ENCODE peak calls at places on chromosomes 6 and 20, in six cellular contexts. V is progenitor cell of endocrine pancreas, M is NCI-H774, Z is GM18507, D is cardiac fibroblast, X is adipocyte. L is an unnamed sample.

GRCh38 chr20:36093025-36093803 is 61.3 kb upstream of the EPB41L1 start:
- DNase-seq in V (no peak), M (peak), Z (no peak), D (peak), X (peak), L (no peak)

GRCh38 chr6:36052092-36052491 is 24.5 kb downstream of the MAPK14 start:
- DNase-seq in V (no peak), M (no peak), Z (no peak), D (peak), X (no peak), L (no peak)

GRCh38 chr20:47620808-47621805 is 119.4 kb downstream of the NCOA3 start:
- DNase-seq in V (no peak), M (peak), Z (no peak), D (peak), X (peak), L (peak)

GRCh38 chr6:133432021-133432989 is 191.1 kb downstream of the EYA4 start:
- DNase-seq in V (no peak), M (peak), Z (no peak), D (no peak), X (no peak), L (no peak)

GRCh38 chr6:128848169-128848935 is 34.6 kb upstream of the LAMA2 start:
- DNase-seq in V (no peak), M (no peak), Z (no peak), D (peak), X (no peak), L (no peak)

GRCh38 chr20:1800777-1801176 is 94.4 kb upstream of the SIRPA start:
- DNase-seq in V (no peak), M (no peak), Z (no peak), D (peak), X (peak), L (peak)

GRCh38 chr20:63225082-63225454 is 9.1 kb upstream of the YTHDF1 start:
- DNase-seq in V (no peak), M (no peak), Z (no peak), D (no peak), X (no peak), L (no peak)

GRCh38 chr6:128731249-128732165 is 151.4 kb upstream of the LAMA2 start:
- DNase-seq in V (no peak), M (peak), Z (no peak), D (peak), X (peak), L (peak)

GRCh38 chr20:20561841-20562240 is 150.6 kb downstream of the RALGAPA2 start:
- DNase-seq in V (no peak), M (no peak), Z (no peak), D (no peak), X (no peak), L (no peak)

GRCh38 chr6:166691199-166691598 is 64.1 kb upstream of the RPS6KA2 start:
- DNase-seq in V (no peak), M (no peak), Z (no peak), D (peak), X (peak), L (no peak)

GRCh38 chr6:53321701-53322100 is 27.0 kb downstream of the ELOVL5 start:
- DNase-seq in V (no peak), M (no peak), Z (no peak), D (no peak), X (no peak), L (no peak)

GRCh38 chr6:170046786-170047626 is 243.9 kb downstream of the DLL1 start:
- DNase-seq in V (no peak), M (no peak), Z (no peak), D (no peak), X (no peak), L (no peak)

GRCh38 chr20:61804896-61805295 is 260.8 kb downstream of the TAF4 start:
- DNase-seq in V (no peak), M (no peak), Z (no peak), D (no peak), X (no peak), L (no peak)

GRCh38 chr6:24394061-24394460 is 8.7 kb upstream of the MRS2 start:
- DNase-seq in V (no peak), M (no peak), Z (no peak), D (no peak), X (no peak), L (no peak)

GRCh38 chr6:137423444-137424168 is 70.6 kb downstream of the OLIG3 start:
- DNase-seq in V (no peak), M (no peak), Z (no peak), D (no peak), X (no peak), L (no peak)

L was measured in hippocampal formation.